ENCODE peak calls at places on chromosomes 13 and 19, in nine cellular contexts. P, X, O, R, K, J, L, B and V are unnamed samples.

GRCh38 chr19:55693336-55693974 is 18.4 kb downstream of the EPN1 start:
- DNase-seq in P (peak; percentile 44), X (no peak), O (no peak), R (no peak), K (no peak), J (no peak), L (no peak), B (peak; percentile 25), V (no peak)

GRCh38 chr13:31920301-31920818 is 111.2 kb upstream of the FRY start:
- DNase-seq in P (no peak), X (no peak), O (no peak), R (no peak), K (peak; percentile 53), J (no peak), L (no peak), B (no peak), V (no peak)

GRCh38 chr19:50911206-50912101 is at the start of gene KLK4:
- DNase-seq in P (no peak), X (no peak), O (no peak), R (no peak), K (no peak), J (no peak), L (no peak), B (no peak), V (no peak)

GRCh38 chr13:102848956-102849355 is 3.1 kb downstream of the ERCC5 start:
- DNase-seq in P (no peak), X (no peak), O (no peak), R (no peak), K (no peak), J (no peak), L (no peak), B (no peak), V (no peak)

GRCh38 chr19:16435238-16435911 is 36.4 kb downstream of the EPS15L1 start:
- DNase-seq in P (peak; percentile 67), X (no peak), O (no peak), R (peak; percentile 37), K (peak; percentile 95), J (peak; percentile 100), L (peak; percentile 16), B (no peak), V (peak; percentile 63)

GRCh38 chr13:97275265-97275664 is 53.1 kb downstream of the MBNL2 start:
- DNase-seq in P (no peak), X (no peak), O (peak; percentile 62), R (no peak), K (peak; percentile 93), J (peak; percentile 91), L (no peak), B (no peak), V (no peak)

GRCh38 chr13:109148243-109148642 is 518.8 kb downstream of the MYO16 start:
- DNase-seq in P (no peak), X (no peak), O (no peak), R (no peak), K (peak; percentile 63), J (peak; percentile 53), L (no peak), B (no peak), V (no peak)

GRCh38 chr13:110228936-110229904 is 77.7 kb downstream of the COL4A1 start:
- DNase-seq in P (no peak), X (no peak), O (peak; percentile 63), R (no peak), K (peak; percentile 46), J (peak; percentile 71), L (no peak), B (no peak), V (no peak)

GRCh38 chr13:78610381-78610883 is 7.1 kb upstream of the POU4F1 start:
- DNase-seq in P (no peak), X (no peak), O (peak; percentile 85), R (no peak), K (peak; percentile 53), J (peak; percentile 44), L (no peak), B (no peak), V (no peak)

GRCh38 chr19:45413497-45413896 is 7.1 kb downstream of the POLR1G start:
- DNase-seq in P (no peak), X (no peak), O (no peak), R (no peak), K (peak; percentile 36), J (peak; percentile 68), L (no peak), B (no peak), V (no peak)

GRCh38 chr13:60574706-60575105 is 177.7 kb downstream of the TDRD3 start:
- DNase-seq in P (no peak), X (no peak), O (no peak), R (no peak), K (no peak), J (no peak), L (no peak), B (no peak), V (no peak)

GRCh38 chr19:3576696-3577443 is 4.1 kb downstream of the HMG20B start:
- DNase-seq in P (peak; percentile 76), X (peak; percentile 71), O (peak; percentile 87), R (peak; percentile 63), K (peak; percentile 79), J (peak; percentile 69), L (no peak), B (no peak), V (peak; percentile 71)

GRCh38 chr13:29454931-29455481 is 140.5 kb downstream of the SLC7A1 start:
- DNase-seq in P (no peak), X (no peak), O (peak; percentile 49), R (no peak), K (peak; percentile 35), J (peak; percentile 35), L (no peak), B (peak; percentile 44), V (no peak)
- TF ChIP-seq CTCF in P (no peak), X (peak; percentile 48), O (peak; percentile 72), R (peak; percentile 35), K (peak; percentile 52), J (peak; percentile 65), L (no peak), B (peak; percentile 24), V (no peak)

GRCh38 chr19:13029301-13029880 is 34.1 kb downstream of the NFIX start:
- DNase-seq in P (no peak), X (no peak), O (no peak), R (no peak), K (no peak), J (no peak), L (no peak), B (no peak), V (no peak)

GRCh38 chr19:13026478-13026999 is 31.3 kb downstream of the NFIX start:
- DNase-seq in P (no peak), X (no peak), O (no peak), R (peak; percentile 74), K (peak; percentile 63), J (no peak), L (no peak), B (no peak), V (no peak)

GRCh38 chr19:13027557-13027956 is 32.3 kb downstream of the NFIX start:
- DNase-seq in P (no peak), X (no peak), O (no peak), R (no peak), K (no peak), J (no peak), L (no peak), B (no peak), V (no peak)

GRCh38 chr19:13027031-13027430 is 31.8 kb downstream of the NFIX start:
- DNase-seq in P (no peak), X (no peak), O (no peak), R (no peak), K (no peak), J (no peak), L (no peak), B (no peak), V (no peak)

GRCh38 chr19:13028027-13028426 is 32.8 kb downstream of the NFIX start:
- DNase-seq in P (no peak), X (no peak), O (no peak), R (no peak), K (no peak), J (no peak), L (no peak), B (no peak), V (no peak)
- H3K4me3 ChIP-seq in P (peak overlapping the region; percentile 65), X (no peak overlapping the region), O (no peak overlapping the region), R (no peak overlapping the region), K (no peak overlapping the region), J (no peak overlapping the region), L (no peak overlapping the region), B (no peak overlapping the region), V (no peak overlapping the region)

DNA sequence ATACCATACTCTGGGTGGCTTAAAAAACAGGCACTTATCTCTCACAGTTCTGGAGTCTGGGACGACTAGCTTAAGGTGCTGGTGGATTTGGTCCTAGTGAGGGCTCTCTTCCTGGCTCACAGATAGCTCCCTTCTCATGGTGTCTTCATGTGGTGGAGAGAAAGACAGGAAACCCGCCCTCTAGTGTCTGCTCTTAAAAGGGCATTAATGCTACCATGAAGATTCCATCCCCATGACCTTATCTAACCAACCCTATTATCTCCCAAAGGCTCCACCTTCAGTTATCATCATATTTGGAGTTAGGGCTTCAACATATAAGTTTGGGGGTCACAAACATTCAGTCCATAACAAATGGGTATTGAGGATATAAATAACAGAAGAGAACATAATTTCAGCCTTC is 139.4 kb downstream of the HS6ST3 start:
- DNase-seq in P (no peak), X (no peak), O (peak; percentile 54), R (no peak), K (peak; percentile 16), J (peak; percentile 14), L (no peak), B (no peak), V (no peak)
- TF ChIP-seq CTCF in P (no peak), X (peak; percentile 50), O (peak; percentile 68), R (no peak), K (peak; percentile 41), J (peak; percentile 28), L (no peak), B (peak; percentile 70), V (no peak)

DNA sequence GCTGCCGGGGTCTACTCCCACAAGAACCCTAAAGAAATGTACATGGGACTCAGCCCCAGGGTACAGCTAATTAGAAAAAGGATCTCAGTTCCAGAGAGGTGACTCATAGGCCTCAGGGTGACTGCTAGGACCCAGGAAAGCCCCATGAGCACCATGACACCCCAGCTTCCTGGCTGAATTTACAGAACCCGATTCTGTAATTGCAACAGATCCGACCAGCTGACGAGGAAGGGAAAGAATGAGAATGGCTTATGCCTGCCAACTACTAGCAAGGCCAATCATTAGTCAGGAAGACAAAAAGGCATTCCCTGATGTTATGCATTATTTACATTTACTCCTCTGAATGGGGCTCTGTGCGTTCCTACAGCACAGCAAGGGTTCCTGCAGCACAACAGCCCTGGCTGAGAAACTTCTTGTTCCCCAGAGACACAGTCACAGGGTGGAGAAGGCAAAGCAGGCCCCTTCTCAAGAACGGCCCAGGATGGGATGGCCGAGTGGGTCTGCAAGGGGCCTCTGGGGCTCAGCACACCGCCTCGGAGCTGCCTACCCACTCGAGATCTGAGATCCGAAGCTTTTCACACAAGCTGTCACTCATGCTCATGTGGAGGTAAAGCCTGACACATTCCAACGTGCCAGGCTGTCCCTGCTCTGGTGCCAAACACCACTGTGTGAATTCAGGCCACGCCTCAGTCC is 27.2 kb downstream of the PBX4 start:
- DNase-seq in P (no peak), X (no peak), O (peak; percentile 89), R (no peak), K (peak; percentile 98), J (peak; percentile 99), L (peak; percentile 31), B (peak; percentile 38), V (no peak)
- H3K4me3 ChIP-seq in P (no peak overlapping the region), X (no peak overlapping the region), O (no peak overlapping the region), R (no peak overlapping the region), K (no peak overlapping the region), J (no peak overlapping the region), L (no peak overlapping the region), B (no peak overlapping the region), V (no peak overlapping the region)

DNA sequence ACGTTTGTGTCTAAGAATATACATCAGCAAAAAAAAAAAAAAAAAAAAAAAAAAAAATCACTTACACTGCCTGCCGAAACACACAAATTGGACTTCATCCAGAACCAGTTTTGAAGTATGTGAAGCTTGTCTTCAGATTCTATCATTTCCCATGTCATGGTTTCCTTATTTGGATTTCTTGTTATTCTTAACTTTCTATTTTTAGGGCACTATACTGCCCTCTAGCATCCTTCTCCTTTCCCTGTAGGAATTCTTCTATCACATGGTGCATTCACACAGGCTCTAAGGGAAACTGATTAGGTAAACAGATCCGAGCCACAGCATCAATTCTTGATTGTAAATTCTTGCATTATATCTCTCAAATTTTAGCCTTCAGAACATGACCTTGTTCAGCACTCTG is 1507.5 kb downstream of the OLFM4 start:
- DNase-seq in P (no peak), X (no peak), O (peak; percentile 36), R (no peak), K (no peak), J (no peak), L (no peak), B (no peak), V (no peak)
- TF ChIP-seq CTCF in P (no peak), X (peak; percentile 25), O (peak; percentile 50), R (no peak), K (no peak), J (no peak), L (no peak), B (peak; percentile 64), V (peak; percentile 24)